ENCODE peak calls at places on chromosomes 6 and 20, in six cellular contexts. H is vagina, B is transverse colon, K is left lung, Q is esophagus squamous epithelium, J is uterus. V is an unnamed sample.

GRCh38 chr6:37517411-37517812 is 17.7 kb upstream of the CCDC167 start:
- DNase-seq in H (no peak), B (peak; percentile 31), K (no peak), Q (no peak), J (no peak), V (no peak)

GRCh38 chr20:36812601-36813000 is 39.0 kb upstream of the DSN1 start:
- DNase-seq in H (no peak), B (no peak), K (no peak), Q (no peak), J (no peak), V (no peak)

GRCh38 chr6:90298459-90299053 is 1.9 kb upstream of the BACH2 start:
- DNase-seq in H (no peak), B (no peak), K (no peak), Q (no peak), J (no peak), V (no peak)

GRCh38 chr6:74899416-74899815 is 306.4 kb downstream of the COL12A1 start:
- DNase-seq in H (no peak), B (no peak), K (no peak), Q (no peak), J (no peak), V (no peak)

GRCh38 chr6:142830807-142831206 is 114.2 kb downstream of the HIVEP2 start:
- DNase-seq in H (no peak), B (no peak), K (no peak), Q (no peak), J (no peak), V (no peak)

GRCh38 chr6:150377211-150377781 is 8.5 kb downstream of the IYD start:
- DNase-seq in H (no peak), B (no peak), K (peak; percentile 70), Q (no peak), J (no peak), V (no peak)

GRCh38 chr6:2731281-2731909 is 19.3 kb downstream of the MYLK4 start:
- DNase-seq in H (no peak), B (no peak), K (no peak), Q (no peak), J (no peak), V (no peak)

GRCh38 chr6:28922841-28923317 is 906 bp downstream of the TRIM27 start:
- DNase-seq in H (no peak), B (peak; percentile 52), K (peak; percentile 63), Q (no peak), J (peak; percentile 29), V (peak; percentile 59)

GRCh38 chr6:41027251-41027650 is 11.8 kb downstream of the UNC5CL start:
- DNase-seq in H (no peak), B (no peak), K (no peak), Q (no peak), J (no peak), V (no peak)

GRCh38 chr6:24107294-24107693 is 18.7 kb upstream of the NRSN1 start:
- DNase-seq in H (no peak), B (no peak), K (no peak), Q (no peak), J (no peak), V (no peak)

GRCh38 chr6:148347076-148348054 is 4.7 kb downstream of the SASH1 start:
- DNase-seq in H (no peak), B (no peak), K (no peak), Q (no peak), J (no peak), V (no peak)

GRCh38 chr6:3744211-3744900 is 7.2 kb downstream of the PXDC1 start:
- DNase-seq in H (no peak), B (peak; percentile 7), K (no peak), Q (no peak), J (peak; percentile 18), V (no peak)

GRCh38 chr20:53253668-53254067 is 281.5 kb downstream of the TSHZ2 start:
- DNase-seq in H (no peak), B (no peak), K (no peak), Q (no peak), J (no peak), V (no peak)

GRCh38 chr6:12339808-12340487 is 49.8 kb downstream of the EDN1 start:
- DNase-seq in H (no peak), B (no peak), K (no peak), Q (no peak), J (no peak), V (no peak)

GRCh38 chr6:27422651-27423332 is 34.2 kb downstream of the ZNF391 start:
- DNase-seq in H (no peak), B (no peak), K (no peak), Q (no peak), J (no peak), V (no peak)

GRCh38 chr6:35161265-35161664 is 20.1 kb upstream of the TCP11 start:
- DNase-seq in H (no peak), B (no peak), K (no peak), Q (no peak), J (no peak), V (no peak)

GRCh38 chr6:130575971-130576370 is 210.2 kb downstream of the TMEM200A start:
- DNase-seq in H (no peak), B (peak; percentile 23), K (no peak), Q (no peak), J (no peak), V (no peak)

GRCh38 chr20:45416917-45417316 is 976 bp downstream of the PIGT start:
- DNase-seq in H (no peak), B (no peak), K (no peak), Q (no peak), J (no peak), V (no peak)

GRCh38 chr6:31531771-31532643 is 3.2 kb downstream of the MCCD1 start:
- DNase-seq in H (no peak), B (no peak), K (no peak), Q (no peak), J (no peak), V (no peak)

GRCh38 chr20:44728835-44729342 is 13.7 kb downstream of the CCN5 start:
- DNase-seq in H (no peak), B (no peak), K (peak; percentile 83), Q (no peak), J (no peak), V (peak; percentile 71)

GRCh38 chr6:129490551-129491245 is 219.3 kb downstream of the ARHGAP18 start:
- DNase-seq in H (no peak), B (peak; percentile 15), K (no peak), Q (no peak), J (peak; percentile 49), V (peak; percentile 63)

GRCh38 chr6:136425793-136426192 is 124.4 kb downstream of the MAP7 start:
- DNase-seq in H (no peak), B (no peak), K (no peak), Q (no peak), J (no peak), V (no peak)

GRCh38 chr6:2104524-2104880 is 140.9 kb downstream of the GMDS start:
- DNase-seq in H (no peak), B (no peak), K (no peak), Q (no peak), J (no peak), V (no peak)

GRCh38 chr6:89989742-89990141 is 95.5 kb downstream of the GJA10 start:
- DNase-seq in H (no peak), B (no peak), K (no peak), Q (no peak), J (no peak), V (no peak)

GRCh38 chr6:6825986-6826901 is 237.7 kb downstream of the LY86 start:
- DNase-seq in H (no peak), B (peak; percentile 60), K (peak; percentile 72), Q (no peak), J (peak; percentile 37), V (peak; percentile 60)

GRCh38 chr6:157443066-157443800 is 62.2 kb downstream of the ZDHHC14 start:
- DNase-seq in H (no peak), B (no peak), K (no peak), Q (no peak), J (no peak), V (no peak)

GRCh38 chr6:139124887-139125672 is 9.8 kb upstream of the HECA start:
- DNase-seq in H (no peak), B (peak; percentile 82), K (peak; percentile 67), Q (peak; percentile 11), J (peak; percentile 37), V (peak; percentile 66)

GRCh38 chr6:157139054-157139708 is 184.1 kb downstream of the TMEM242 start:
- DNase-seq in H (peak; percentile 83), B (no peak), K (no peak), Q (no peak), J (no peak), V (no peak)

GRCh38 chr6:27275025-27275956 is 27.8 kb downstream of the PRSS16 start:
- DNase-seq in H (no peak), B (no peak), K (no peak), Q (no peak), J (no peak), V (no peak)

GRCh38 chr6:106862858-106863257 is 111.7 kb downstream of the CD24 start:
- DNase-seq in H (no peak), B (no peak), K (no peak), Q (no peak), J (no peak), V (no peak)

GRCh38 chr20:16692442-16692841 is 37.4 kb upstream of the SNRPB2 start:
- DNase-seq in H (no peak), B (no peak), K (no peak), Q (no peak), J (no peak), V (no peak)
- TF ChIP-seq CTCF in H (no peak), B (no peak), K (no peak), Q (no peak), J (no peak), V (no peak)

DNA sequence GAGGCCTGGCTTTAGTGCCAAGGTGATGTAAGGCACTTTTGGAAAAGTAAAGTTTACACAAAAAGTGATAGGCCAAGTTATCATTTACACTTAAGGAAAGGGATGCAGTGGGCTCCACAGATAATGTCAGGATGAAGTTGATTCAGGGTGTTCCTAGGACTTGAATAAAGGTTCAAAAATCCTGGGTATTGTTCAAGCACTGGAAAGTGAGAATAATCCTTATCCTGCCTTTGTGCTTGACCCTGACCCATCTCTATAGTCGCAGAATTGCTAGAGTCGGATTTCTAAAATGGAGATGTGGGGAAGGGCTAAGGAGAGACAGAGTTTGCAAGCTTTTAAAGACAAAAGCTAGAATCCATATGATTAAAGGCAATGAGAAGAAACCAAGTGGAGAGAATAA is 115.6 kb downstream of the TIAM2 start:
- DNase-seq in H (no peak), B (no peak), K (no peak), Q (no peak), J (no peak), V (no peak)
- H3K27me3 ChIP-seq in H (no peaks in the 10 kb centered on the region), B (no peaks in the 10 kb centered on the region), K (no peaks in the 10 kb centered on the region), Q (no peaks in the 10 kb centered on the region), J (no peaks in the 10 kb centered on the region), V (no peaks in the 10 kb centered on the region)

GRCh38 chr6:43378631-43379030 is 9.2 kb upstream of the ZNF318 start:
- DNase-seq in H (no peak), B (no peak), K (no peak), Q (no peak), J (no peak), V (no peak)
- TF ChIP-seq CTCF in H (no peak), B (no peak), K (no peak), Q (no peak), J (no peak), V (no peak)

DNA sequence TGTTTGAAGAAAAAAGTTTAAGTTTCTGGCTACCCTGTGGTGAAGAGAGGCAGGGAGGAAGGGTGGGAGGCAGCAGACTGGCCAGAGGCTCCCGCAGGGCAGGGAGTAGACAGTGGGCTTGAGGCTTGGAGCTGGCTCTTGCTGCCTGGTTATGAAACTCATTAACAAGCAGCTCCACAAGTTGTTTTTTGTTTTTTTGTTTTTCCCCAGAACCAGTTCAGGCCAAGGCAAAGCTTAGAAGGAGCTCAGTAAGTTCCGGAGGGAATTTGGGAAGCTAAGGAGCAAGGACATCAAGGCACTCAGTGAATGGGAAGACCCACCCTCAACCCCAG is 4.0 kb downstream of the DLL1 start:
- DNase-seq in H (no peak), B (no peak), K (no peak), Q (no peak), J (no peak), V (no peak)
- H3K27me3 ChIP-seq in H (no peaks in the 10 kb centered on the region), B (peaks cover 46% of the 10 kb centered on the region), K (peaks cover 34% of the 10 kb centered on the region), Q (peaks cover 58% of the 10 kb centered on the region), J (peaks cover 8% of the 10 kb centered on the region), V (peaks cover 8% of the 10 kb centered on the region)